ENCODE peak calls at places on chromosomes 5 and 9, in five cellular contexts. B is AG04450, O is A549, P is astrocyte of the spinal cord, Z is upper lobe of left lung. T is an unnamed sample.

GRCh38 chr5:82365744-82366228 is 87.6 kb upstream of the RPS23 start:
- DNase-seq in B (no peak), O (no peak), P (peak; percentile 56), Z (no peak), T (no peak)

GRCh38 chr5:126615286-126615685 is 14.5 kb downstream of the PHAX start:
- DNase-seq in B (no peak), O (no peak), P (no peak), Z (no peak), T (no peak)

GRCh38 chr5:64210866-64211265 is 45.2 kb downstream of the RNF180 start:
- DNase-seq in B (peak; percentile 42), O (no peak), P (peak; percentile 84), Z (no peak), T (peak; percentile 78)

GRCh38 chr5:65721050-65721774 is 697 bp downstream of the SGTB start:
- DNase-seq in B (peak; percentile 51), O (peak; percentile 45), P (peak; percentile 77), Z (no peak), T (peak; percentile 66)

GRCh38 chr5:58410441-58410840 is 49.4 kb downstream of the PLK2 start:
- DNase-seq in B (peak; percentile 72), O (peak; percentile 18), P (peak; percentile 79), Z (no peak), T (peak; percentile 43)

GRCh38 chr5:96177303-96177869 is 215.7 kb upstream of the ELL2 start:
- DNase-seq in B (peak; percentile 48), O (no peak), P (peak; percentile 75), Z (no peak), T (peak; percentile 19)

GRCh38 chr5:153959134-153959957 is 79.4 kb downstream of the FAM114A2 start:
- DNase-seq in B (peak; percentile 21), O (no peak), P (peak; percentile 46), Z (no peak), T (peak; percentile 43)

GRCh38 chr5:73373814-73374510 is 74.6 kb downstream of the FOXD1 start:
- DNase-seq in B (no peak), O (no peak), P (no peak), Z (no peak), T (no peak)

GRCh38 chr5:133993152-133993548 is 11.6 kb downstream of the VDAC1 start:
- DNase-seq in B (no peak), O (no peak), P (peak; percentile 66), Z (no peak), T (no peak)

GRCh38 chr5:138033275-138033808 is 463 bp upstream of the FAM13B start:
- DNase-seq in B (no peak), O (no peak), P (no peak), Z (no peak), T (no peak)

GRCh38 chr5:95673076-95673475 is 9.7 kb downstream of the SPATA9 start:
- DNase-seq in B (no peak), O (no peak), P (no peak), Z (no peak), T (no peak)

GRCh38 chr5:72776684-72777083 is 39.8 kb upstream of the TNPO1 start:
- DNase-seq in B (no peak), O (no peak), P (no peak), Z (no peak), T (no peak)

GRCh38 chr5:53473644-53474043 is 6.8 kb upstream of the FST start:
- DNase-seq in B (no peak), O (no peak), P (peak; percentile 15), Z (no peak), T (no peak)

GRCh38 chr5:180644825-180645608 is 4.4 kb downstream of the FLT4 start:
- DNase-seq in B (no peak), O (no peak), P (no peak), Z (no peak), T (no peak)

GRCh38 chr9:116471093-116471906 is 215.8 kb upstream of the TRIM32 start:
- DNase-seq in B (no peak), O (no peak), P (peak; percentile 84), Z (no peak), T (peak; percentile 92)

GRCh38 chr5:153749941-153750340 is 259.5 kb downstream of the GRIA1 start:
- DNase-seq in B (no peak), O (no peak), P (no peak), Z (no peak), T (no peak)

GRCh38 chr5:65819905-65820240 is 97.9 kb downstream of the NLN start:
- DNase-seq in B (no peak), O (no peak), P (no peak), Z (no peak), T (no peak)

GRCh38 chr5:161547573-161548471 is 1.3 kb upstream of the GABRB2 start:
- DNase-seq in B (no peak), O (no peak), P (no peak), Z (peak; percentile 85), T (no peak)

GRCh38 chr5:65762234-65762633 is 40.2 kb downstream of the NLN start:
- DNase-seq in B (no peak), O (no peak), P (no peak), Z (no peak), T (no peak)

GRCh38 chr5:83527722-83528438 is 56.3 kb downstream of the VCAN start:
- DNase-seq in B (no peak), O (no peak), P (no peak), Z (no peak), T (no peak)

GRCh38 chr9:38423939-38424843 is at the start of gene IGFBPL1:
- DNase-seq in B (no peak), O (peak; percentile 79), P (no peak), Z (peak; percentile 87), T (no peak)

GRCh38 chr5:88507261-88507660 is 238.6 kb upstream of the TMEM161B start:
- DNase-seq in B (no peak), O (no peak), P (no peak), Z (no peak), T (no peak)

GRCh38 chr5:120778491-120779293 is 314.6 kb downstream of the PRR16 start:
- DNase-seq in B (peak; percentile 37), O (no peak), P (peak; percentile 74), Z (no peak), T (peak; percentile 70)
- H3K4me3 ChIP-seq in B (no peak overlapping the region), O (no peak overlapping the region), P (peak overlapping the region; percentile 0), Z (no peak overlapping the region), T (peak overlapping the region; percentile 13)

DNA sequence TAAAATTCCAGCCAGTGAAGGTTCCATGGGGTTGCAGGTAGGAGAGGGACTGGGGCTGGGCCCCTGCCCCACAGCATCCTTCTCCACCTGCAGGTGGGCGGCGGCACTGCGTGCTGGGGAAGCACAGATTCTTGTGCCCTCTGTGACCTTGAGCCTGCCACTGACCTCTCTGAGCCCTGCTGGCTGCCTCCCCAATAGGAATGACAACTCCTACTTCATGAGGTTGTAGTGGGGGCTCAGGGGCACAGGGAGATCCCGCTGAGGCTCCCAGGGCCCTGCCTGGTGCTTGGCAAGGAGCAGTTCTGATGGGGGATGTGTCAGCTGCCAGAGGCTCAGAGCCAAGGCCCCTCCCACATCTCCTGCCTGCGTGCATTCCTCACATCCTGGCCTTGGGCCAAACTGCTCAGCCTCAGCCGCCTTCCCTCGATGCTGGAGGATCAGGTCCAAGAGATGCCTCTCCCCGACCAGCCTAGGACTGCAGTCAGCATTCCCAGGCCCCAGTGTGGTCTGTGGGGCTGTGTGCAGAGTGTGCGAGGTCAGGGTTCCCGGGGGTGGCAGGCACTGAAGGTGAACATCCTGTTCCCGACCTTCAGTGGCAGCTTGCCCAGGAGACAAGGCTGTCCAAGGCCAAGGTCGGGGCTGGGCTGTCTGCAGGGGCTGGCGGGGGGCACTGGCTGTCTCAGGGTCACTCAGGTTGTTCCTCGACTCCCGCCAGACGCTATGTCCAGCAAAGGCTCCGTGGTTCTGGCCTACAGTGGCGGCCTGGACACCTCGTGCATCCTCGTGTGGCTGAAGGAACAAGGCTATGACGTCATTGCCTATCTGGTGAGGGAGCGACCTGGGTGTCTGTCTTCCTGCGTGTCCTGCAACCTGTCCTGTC is 7.0 kb downstream of the ASS1 start:
- DNase-seq in B (peak; percentile 89), O (peak; percentile 78), P (peak; percentile 95), Z (peak; percentile 85), T (peak; percentile 95)
- H3K4me3 ChIP-seq in B (no peak overlapping the region), O (no peak overlapping the region), P (no peak overlapping the region), Z (no peak overlapping the region), T (no peak overlapping the region)

GRCh38 chr5:37717276-37717612 is 122.6 kb downstream of the GDNF start:
- DNase-seq in B (no peak), O (no peak), P (no peak), Z (no peak), T (no peak)
- H3K4me3 ChIP-seq in B (no peak overlapping the region), O (no peak overlapping the region), P (no peak overlapping the region), Z (no peak overlapping the region), T (no peak overlapping the region)

DNA sequence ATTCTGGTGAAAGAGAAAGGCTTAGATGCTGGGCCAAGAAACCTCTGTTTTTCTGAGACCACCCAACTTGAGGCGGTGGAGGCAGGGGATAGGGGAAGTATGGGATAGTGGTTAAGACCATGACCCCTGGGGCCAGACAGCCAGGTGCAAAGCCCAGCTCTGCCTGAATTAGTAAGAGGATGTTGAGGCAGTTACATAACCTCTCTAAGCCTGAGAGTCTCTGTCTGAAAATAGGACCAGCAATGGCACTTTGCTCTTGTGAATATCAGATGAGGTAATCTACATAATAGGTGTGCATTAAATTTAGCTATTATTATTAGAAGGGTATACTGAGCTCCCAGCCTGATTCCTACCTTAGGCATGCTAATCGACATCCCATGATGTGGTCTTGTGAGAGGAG is 68.2 kb downstream of the DOCK2 start:
- DNase-seq in B (no peak), O (no peak), P (no peak), Z (no peak), T (no peak)
- H3K4me3 ChIP-seq in B (no peak overlapping the region), O (no peak overlapping the region), P (no peak overlapping the region), Z (no peak overlapping the region), T (no peak overlapping the region)

DNA sequence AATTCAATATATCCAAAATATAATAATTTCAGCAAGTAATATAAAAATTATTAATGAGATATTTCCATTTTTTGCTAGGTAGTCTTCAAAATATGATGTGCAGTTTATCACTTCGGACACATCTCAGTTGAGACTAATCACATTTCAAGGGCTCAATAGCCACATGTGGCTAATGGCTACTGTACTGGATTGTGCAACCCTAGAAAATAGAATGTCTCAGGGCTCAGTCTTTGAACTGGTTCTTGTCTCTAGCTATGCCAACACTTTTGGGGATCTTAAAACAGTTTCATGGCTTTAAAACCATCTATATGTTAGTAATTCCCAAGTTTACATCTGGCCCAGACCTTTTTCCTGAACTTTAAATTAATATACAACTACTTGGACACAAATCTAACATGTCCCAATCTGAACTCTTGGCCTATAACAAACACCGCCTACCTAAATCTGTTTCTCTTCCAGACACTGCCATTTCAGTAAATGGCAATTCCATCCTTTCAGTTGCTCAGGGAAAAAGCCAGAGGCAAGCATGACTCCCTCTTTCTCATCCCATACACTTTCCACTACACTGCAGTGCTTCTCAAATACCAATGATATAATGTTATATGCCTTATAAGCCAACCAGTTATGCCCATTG is 18.8 kb downstream of the PTAR1 start:
- DNase-seq in B (no peak), O (no peak), P (no peak), Z (no peak), T (no peak)
- H3K4me3 ChIP-seq in B (no peak overlapping the region), O (no peak overlapping the region), P (no peak overlapping the region), Z (no peak overlapping the region), T (no peak overlapping the region)

T was measured in astrocyte of the cerebellum.